ENCODE peak calls at places on chromosomes 7 and 10, in seven cellular contexts. Y is mesendoderm, H is H9, X is trophoblast cell, S is IMR-90, F is neuronal stem cell, K is H1. J is an unnamed sample.

GRCh38 chr7:2079332-2080068 is 153.2 kb downstream of the MAD1L1 start:
- DNase-seq in H (no peak), F (no peak), K (no peak), X (no peak), Y (no peak), S (no peak), J (no peak)

GRCh38 chr7:31744294-31744874 is 57.4 kb downstream of the PPP1R17 start:
- DNase-seq in Y (peak; percentile 69), S (peak; percentile 73), X (peak; percentile 50), K (no peak), H (peak; percentile 55), F (peak; percentile 63), J (peak; percentile 74)

GRCh38 chr7:2724453-2725177 is 36.6 kb downstream of the AMZ1 start:
- DNase-seq in F (no peak), H (no peak), K (no peak), Y (no peak), S (no peak), X (no peak), J (no peak)

GRCh38 chr7:8003077-8003476 is 34.5 kb downstream of the GLCCI1 start:
- DNase-seq in S (no peak), K (no peak), Y (no peak), H (no peak), X (no peak), F (no peak), J (no peak)

GRCh38 chr7:137439829-137440433 is 96.4 kb upstream of the PTN start:
- DNase-seq in Y (peak; percentile 26), K (no peak), X (no peak), F (no peak), H (peak; percentile 31), S (no peak), J (no peak)

GRCh38 chr7:19368540-19368939 is 223.3 kb upstream of the FERD3L start:
- DNase-seq in H (no peak), Y (peak; percentile 5), K (no peak), X (no peak), F (no peak), S (no peak), J (no peak)

GRCh38 chr10:53700227-53700626 is 927.6 kb upstream of the MBL2 start:
- DNase-seq in X (no peak), Y (no peak), K (no peak), S (no peak), H (no peak), F (no peak), J (no peak)

GRCh38 chr7:87413951-87414381 is 61.5 kb downstream of the ABCB4 start:
- DNase-seq in X (peak; percentile 67), S (peak; percentile 84), K (no peak), F (peak; percentile 60), H (no peak), Y (no peak), J (peak; percentile 39)

GRCh38 chr7:139294951-139295555 is 46.1 kb upstream of the FMC1 start:
- DNase-seq in S (no peak), H (no peak), X (no peak), F (no peak), K (no peak), Y (no peak), J (no peak)

GRCh38 chr10:32982293-32982709 is 24.3 kb upstream of the ITGB1 start:
- DNase-seq in K (no peak), F (no peak), S (peak; percentile 95), X (no peak), H (no peak), Y (no peak), J (peak; percentile 92)

GRCh38 chr7:149598721-149599308 is 101.2 kb upstream of the ZNF746 start:
- DNase-seq in K (no peak), Y (peak; percentile 55), S (peak; percentile 38), F (no peak), X (peak; percentile 9), H (peak; percentile 52), J (peak; percentile 28)

GRCh38 chr7:139394553-139394952 is 34.9 kb downstream of the LUC7L2 start:
- DNase-seq in Y (no peak), H (no peak), K (no peak), F (no peak), S (no peak), X (no peak), J (no peak)

GRCh38 chr7:47518827-47519226 is 63.1 kb downstream of the TNS3 start:
- DNase-seq in K (no peak), X (no peak), S (peak; percentile 79), H (no peak), F (no peak), Y (no peak), J (peak; percentile 91)

GRCh38 chr10:3764626-3765375 is 20.2 kb downstream of the KLF6 start:
- DNase-seq in H (no peak), S (no peak), K (no peak), X (no peak), F (no peak), Y (no peak), J (no peak)

GRCh38 chr7:46058424-46058823 is 137.4 kb upstream of the IGFBP3 start:
- DNase-seq in S (peak; percentile 80), K (no peak), F (no peak), Y (no peak), H (no peak), X (no peak), J (peak; percentile 9)

GRCh38 chr7:54349259-54349658 is 192.9 kb upstream of the VSTM2A start:
- DNase-seq in F (no peak), S (no peak), Y (peak; percentile 3), X (peak; percentile 7), H (no peak), K (no peak), J (no peak)

GRCh38 chr7:51344406-51344805 is 27.8 kb upstream of the COBL start:
- DNase-seq in K (no peak), S (no peak), Y (no peak), H (no peak), X (peak; percentile 80), F (no peak), J (no peak)

GRCh38 chr10:128274938-128275337 is 148.7 kb upstream of the MKI67 start:
- DNase-seq in S (no peak), Y (no peak), H (no peak), K (no peak), F (no peak), X (no peak), J (peak; percentile 17)

GRCh38 chr7:41085244-41085643 is 617.6 kb downstream of the INHBA start:
- DNase-seq in K (no peak), Y (no peak), F (no peak), X (no peak), H (no peak), S (peak; percentile 73), J (peak; percentile 60)

GRCh38 chr10:131213651-131214505 is 97.6 kb downstream of the TCERG1L start:
- DNase-seq in X (peak; percentile 32), F (no peak), H (peak; percentile 20), S (no peak), Y (no peak), K (no peak), J (no peak)
- H4K8ac ChIP-seq in X (no peak overlapping the region), F (no peak overlapping the region), H (no peak overlapping the region), S (no peak overlapping the region), Y (no peak overlapping the region), K (no peak overlapping the region), J (no peak overlapping the region)

GRCh38 chr7:38398725-38399321 is 125.4 kb upstream of the TARP start:
- DNase-seq in H (peak; percentile 45), X (peak; percentile 7), Y (peak; percentile 37), K (no peak), F (peak; percentile 31), S (peak; percentile 48), J (peak; percentile 43)
- H2BK120ac ChIP-seq in H (no peak overlapping the region), X (no peak overlapping the region), Y (no peak overlapping the region), K (no peak overlapping the region), F (no peak overlapping the region), S (no peak overlapping the region), J (no peak overlapping the region)

GRCh38 chr10:68934994-68935393 is 21.0 kb upstream of the DDX21 start:
- DNase-seq in F (no peak), S (no peak), Y (no peak), X (no peak), H (no peak), K (no peak), J (no peak)

GRCh38 chr10:68938117-68938516 is 17.9 kb upstream of the DDX21 start:
- DNase-seq in S (peak; percentile 5), H (no peak), F (no peak), Y (no peak), K (no peak), X (no peak), J (no peak)

DNA sequence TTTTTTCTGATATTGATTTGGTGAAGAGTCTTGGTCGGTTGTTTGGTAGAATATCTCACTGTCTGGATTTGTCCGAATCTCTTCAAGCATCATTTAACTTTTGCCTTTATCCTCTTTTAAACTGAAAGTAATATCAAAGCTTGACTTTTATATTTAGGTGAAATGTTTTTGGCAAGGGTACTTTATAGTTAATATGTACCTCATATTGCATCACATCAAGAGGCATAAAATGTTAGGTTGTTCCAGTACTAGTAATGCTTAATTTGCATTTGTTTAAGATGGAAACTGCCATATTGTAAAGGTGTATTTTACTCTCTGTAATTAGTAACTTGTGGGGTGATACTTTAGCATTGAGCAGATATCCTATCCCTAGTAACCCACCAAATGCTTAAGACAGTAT is 17.1 kb upstream of the DDX21 start:
- DNase-seq in K (no peak), H (no peak), S (no peak), X (no peak), Y (no peak), F (no peak), J (no peak)
- H3K4ac ChIP-seq in K (no peak overlapping the region), H (no peak overlapping the region), S (no peak overlapping the region), X (no peak overlapping the region), Y (no peak overlapping the region), F (no peak overlapping the region), J (no peak overlapping the region)

GRCh38 chr7:135879238-135879637 is 97.9 kb downstream of the MTPN start:
- DNase-seq in X (no peak), S (peak; percentile 42), K (no peak), H (no peak), F (no peak), Y (no peak), J (no peak)

GRCh38 chr7:135877799-135878198 is 99.4 kb downstream of the MTPN start:
- DNase-seq in H (no peak), X (peak; percentile 91), F (no peak), S (peak; percentile 33), Y (no peak), K (no peak), J (peak; percentile 44)

DNA sequence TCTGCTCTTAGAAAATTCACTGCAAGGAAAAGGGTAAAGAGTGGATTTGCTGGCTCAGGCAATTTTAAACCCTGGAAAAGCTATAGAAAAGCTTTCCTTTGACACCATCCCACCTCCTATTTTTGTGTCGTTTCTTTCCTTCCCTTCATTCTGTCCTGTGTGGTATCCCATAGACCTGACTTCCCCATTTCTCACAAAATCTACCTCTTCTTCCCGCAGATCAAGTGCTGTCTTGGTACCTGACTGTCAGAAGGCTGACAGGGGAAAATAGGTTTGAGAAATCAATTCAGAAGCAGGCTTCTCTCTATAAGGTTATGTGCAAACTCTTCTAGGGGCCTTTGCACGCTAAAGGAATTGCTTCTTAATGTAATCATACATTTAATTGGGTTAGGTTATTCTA is 98.9 kb downstream of the MTPN start:
- DNase-seq in S (no peak), F (no peak), H (no peak), K (no peak), Y (no peak), X (no peak), J (no peak)
- H4K8ac ChIP-seq in S (no peak overlapping the region), F (no peak overlapping the region), H (no peak overlapping the region), K (no peak overlapping the region), Y (no peak overlapping the region), X (no peak overlapping the region), J (no peak overlapping the region)

DNA sequence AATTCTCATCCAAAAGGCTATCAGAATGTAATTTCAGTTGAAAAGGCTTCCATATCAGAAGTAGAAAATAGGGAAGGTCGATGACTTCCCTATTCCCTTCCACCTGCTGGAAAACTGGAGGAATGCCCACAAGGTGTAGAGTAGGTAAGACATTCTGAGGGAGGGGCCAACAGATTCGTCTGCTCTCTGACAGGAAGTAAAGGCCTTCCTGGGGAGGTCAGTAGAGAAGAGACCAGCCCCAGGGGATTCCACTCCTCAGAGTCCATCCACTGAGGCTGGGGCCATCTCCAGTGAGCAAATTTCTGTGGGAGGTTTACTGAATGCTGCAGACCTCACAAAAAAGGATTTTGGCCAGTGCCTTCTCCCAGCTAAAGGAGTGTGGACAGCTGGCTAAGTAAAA is 19.5 kb downstream of the NPSR1 start:
- DNase-seq in K (no peak), H (no peak), F (no peak), S (no peak), X (no peak), Y (peak; percentile 37), J (no peak)
- H2BK120ac ChIP-seq in K (no peak overlapping the region), H (no peak overlapping the region), F (no peak overlapping the region), S (no peak overlapping the region), X (no peak overlapping the region), Y (no peak overlapping the region), J (no peak overlapping the region)

J was measured in mesenchymal stem cell.